ENCODE peak calls at places on chromosomes 12 and 14, in four cellular contexts. One of them, this sample, is unnamed.

GRCh38 chr12:47079365-47079893 is at the start of gene PCED1B:
- DNase-seq in heart left ventricle: peak
- DNase-seq in transverse colon: peak
- DNase-seq in tibial nerve: peak
- DNase-seq in this sample: peak

GRCh38 chr14:57182760-57183503 is 85.8 kb downstream of the EXOC5 start:
- DNase-seq in heart left ventricle: no peak
- DNase-seq in transverse colon: no peak
- DNase-seq in tibial nerve: no peak
- DNase-seq in this sample: peak

GRCh38 chr12:130617219-130617618 is 98.9 kb downstream of the RIMBP2 start:
- DNase-seq in heart left ventricle: no peak
- DNase-seq in transverse colon: no peak
- DNase-seq in tibial nerve: no peak
- DNase-seq in this sample: no peak

GRCh38 chr12:127435439-127435838 is 831.5 kb upstream of the TMEM132C start:
- DNase-seq in heart left ventricle: no peak
- DNase-seq in transverse colon: no peak
- DNase-seq in tibial nerve: no peak
- DNase-seq in this sample: no peak

GRCh38 chr12:17204289-17205054 is 598.5 kb upstream of the LMO3 start:
- DNase-seq in heart left ventricle: no peak
- DNase-seq in transverse colon: no peak
- DNase-seq in tibial nerve: no peak
- DNase-seq in this sample: no peak

GRCh38 chr12:4445156-4446020 is at the start of gene FGF6:
- DNase-seq in heart left ventricle: no peak
- DNase-seq in transverse colon: no peak
- DNase-seq in tibial nerve: no peak
- DNase-seq in this sample: no peak

GRCh38 chr14:62897057-62897456 is 148.2 kb downstream of the KCNH5 start:
- DNase-seq in heart left ventricle: no peak
- DNase-seq in transverse colon: no peak
- DNase-seq in tibial nerve: no peak
- DNase-seq in this sample: no peak

GRCh38 chr14:87837306-87837705 is 155.7 kb downstream of the GALC start:
- DNase-seq in heart left ventricle: no peak
- DNase-seq in transverse colon: no peak
- DNase-seq in tibial nerve: no peak
- DNase-seq in this sample: no peak

GRCh38 chr14:101563654-101564443 is 2.6 kb downstream of the DIO3 start:
- DNase-seq in heart left ventricle: no peak
- DNase-seq in transverse colon: no peak
- DNase-seq in tibial nerve: no peak
- DNase-seq in this sample: no peak

GRCh38 chr14:101567252-101567651 is 6.0 kb downstream of the DIO3 start:
- DNase-seq in heart left ventricle: no peak
- DNase-seq in transverse colon: no peak
- DNase-seq in tibial nerve: no peak
- DNase-seq in this sample: no peak

GRCh38 chr14:101563352-101563653 is 2.0 kb downstream of the DIO3 start:
- DNase-seq in heart left ventricle: no peak
- DNase-seq in transverse colon: no peak
- DNase-seq in tibial nerve: no peak
- DNase-seq in this sample: no peak

GRCh38 chr14:101564444-101564776 is 3.1 kb downstream of the DIO3 start:
- DNase-seq in heart left ventricle: no peak
- DNase-seq in transverse colon: no peak
- DNase-seq in tibial nerve: no peak
- DNase-seq in this sample: no peak

GRCh38 chr14:101564819-101565698 is 3.8 kb downstream of the DIO3 start:
- DNase-seq in heart left ventricle: no peak
- DNase-seq in transverse colon: no peak
- DNase-seq in tibial nerve: no peak
- DNase-seq in this sample: no peak
- H3K4me3 ChIP-seq in heart left ventricle: no peak
- H3K4me3 ChIP-seq in transverse colon: no peak
- H3K4me3 ChIP-seq in tibial nerve: no peak
- H3K4me3 ChIP-seq in this sample: peak

GRCh38 chr12:122988612-122989442 is 8.3 kb downstream of the ARL6IP4 start:
- DNase-seq in heart left ventricle: no peak
- DNase-seq in transverse colon: no peak
- DNase-seq in tibial nerve: no peak
- DNase-seq in this sample: no peak

GRCh38 chr12:122986258-122986871 is 5.9 kb downstream of the ARL6IP4 start:
- DNase-seq in heart left ventricle: no peak
- DNase-seq in transverse colon: no peak
- DNase-seq in tibial nerve: no peak
- DNase-seq in this sample: no peak

GRCh38 chr12:122985590-122986257 is 5.2 kb downstream of the ARL6IP4 start:
- DNase-seq in heart left ventricle: peak
- DNase-seq in transverse colon: no peak
- DNase-seq in tibial nerve: no peak
- DNase-seq in this sample: no peak

GRCh38 chr12:122988036-122988435 is 7.6 kb downstream of the ARL6IP4 start:
- DNase-seq in heart left ventricle: no peak
- DNase-seq in transverse colon: no peak
- DNase-seq in tibial nerve: no peak
- DNase-seq in this sample: no peak

GRCh38 chr12:122987086-122987951 is 6.8 kb downstream of the ARL6IP4 start:
- DNase-seq in heart left ventricle: no peak
- DNase-seq in transverse colon: no peak
- DNase-seq in tibial nerve: no peak
- DNase-seq in this sample: no peak
- TF ChIP-seq POLR2A in heart left ventricle: no peak
- TF ChIP-seq POLR2A in transverse colon: no peak
- TF ChIP-seq POLR2A in tibial nerve: no peak
- TF ChIP-seq POLR2A in this sample: no peak

GRCh38 chr12:73517859-73518258 is 1019.8 kb upstream of the ATXN7L3B start:
- DNase-seq in heart left ventricle: no peak
- DNase-seq in transverse colon: no peak
- DNase-seq in tibial nerve: no peak
- DNase-seq in this sample: no peak

GRCh38 chr12:73514672-73515071 is 1023.0 kb upstream of the ATXN7L3B start:
- DNase-seq in heart left ventricle: no peak
- DNase-seq in transverse colon: no peak
- DNase-seq in tibial nerve: no peak
- DNase-seq in this sample: no peak
- TF ChIP-seq CTCF in heart left ventricle: no peak
- TF ChIP-seq CTCF in transverse colon: no peak
- TF ChIP-seq CTCF in tibial nerve: no peak
- TF ChIP-seq CTCF in this sample: no peak

DNA sequence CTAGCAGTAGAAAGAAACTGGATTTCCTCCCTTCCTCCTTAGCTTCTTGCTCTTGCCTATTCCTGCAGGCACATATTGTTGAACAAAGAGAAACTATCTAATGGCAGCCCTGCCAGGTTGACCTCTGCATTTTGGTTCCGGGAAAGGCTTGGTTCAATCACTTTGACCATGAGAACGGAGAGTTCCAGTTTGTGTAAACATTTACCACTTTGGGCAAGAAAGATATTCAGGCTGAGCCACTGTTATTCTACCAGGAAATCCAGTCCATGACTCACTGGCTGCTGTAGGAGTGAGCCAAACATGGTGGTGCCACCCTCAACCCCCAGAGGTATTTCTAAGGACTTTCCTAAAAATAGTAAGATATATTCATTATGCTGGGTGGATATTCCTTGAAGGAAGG is 242.2 kb upstream of the OR4E1 start:
- DNase-seq in heart left ventricle: no peak
- DNase-seq in transverse colon: no peak
- DNase-seq in tibial nerve: no peak
- DNase-seq in this sample: no peak
- H3K4me3 ChIP-seq in heart left ventricle: no peak
- H3K4me3 ChIP-seq in transverse colon: no peak
- H3K4me3 ChIP-seq in tibial nerve: no peak
- H3K4me3 ChIP-seq in this sample: no peak